ENCODE peak calls at places on chromosomes 6 and 20, in seven cellular contexts. X is adrenal gland, E is iris pigment epithelial cell, I is hepatic stellate cell, W is nucleus accumbens, Z is kidney, L is endothelial cell. Q is an unnamed sample.

GRCh38 chr20:13022401-13023170 is 13.8 kb downstream of the SPTLC3 start:
- DNase-seq in X (no peak), E (peak), I (no peak), W (no peak), Z (no peak), L (no peak), Q (peak)

GRCh38 chr6:4133941-4134838 is 1.2 kb downstream of the ECI2 start:
- DNase-seq in X (peak), E (peak), I (peak), W (peak), Z (no peak), L (no peak), Q (no peak)

GRCh38 chr6:30591008-30591407 is 19.8 kb downstream of the ABCF1 start:
- DNase-seq in X (no peak), E (peak), I (peak), W (no peak), Z (no peak), L (no peak), Q (no peak)

GRCh38 chr20:13638162-13638495 is 603 bp downstream of the TASP1 start:
- DNase-seq in X (no peak), E (peak), I (no peak), W (no peak), Z (no peak), L (no peak), Q (no peak)

GRCh38 chr20:44600758-44601562 is 18.6 kb downstream of the PKIG start:
- DNase-seq in X (peak), E (peak), I (no peak), W (peak), Z (no peak), L (no peak), Q (no peak)

GRCh38 chr6:47047097-47047478 is 5.0 kb upstream of the ADGRF1 start:
- DNase-seq in X (no peak), E (no peak), I (no peak), W (no peak), Z (no peak), L (no peak), Q (no peak)

GRCh38 chr6:25333471-25333870 is 54.3 kb downstream of the CARMIL1 start:
- DNase-seq in X (no peak), E (no peak), I (no peak), W (no peak), Z (no peak), L (no peak), Q (no peak)

GRCh38 chr6:121235386-121235785 is 98.9 kb downstream of the TBC1D32 start:
- DNase-seq in X (no peak), E (no peak), I (no peak), W (no peak), Z (no peak), L (no peak), Q (no peak)

GRCh38 chr6:44022671-44023352 is 104.4 kb downstream of the MRPL14 start:
- DNase-seq in X (no peak), E (no peak), I (no peak), W (no peak), Z (peak), L (no peak), Q (no peak)

GRCh38 chr6:157538163-157538562 is 157.2 kb downstream of the ZDHHC14 start:
- DNase-seq in X (no peak), E (no peak), I (no peak), W (no peak), Z (no peak), L (no peak), Q (no peak)

GRCh38 chr6:49550413-49551125 is at the start of gene C6orf141:
- DNase-seq in X (no peak), E (no peak), I (no peak), W (peak), Z (peak), L (peak), Q (no peak)

GRCh38 chr20:10524034-10524476 is 89.0 kb downstream of the SLX4IP start:
- DNase-seq in X (peak), E (no peak), I (no peak), W (peak), Z (no peak), L (no peak), Q (no peak)

GRCh38 chr6:47633141-47633540 is 65.2 kb upstream of the ADGRF4 start:
- DNase-seq in X (no peak), E (no peak), I (no peak), W (no peak), Z (no peak), L (no peak), Q (no peak)

GRCh38 chr6:84204011-84204410 is 23.4 kb downstream of the CEP162 start:
- DNase-seq in X (no peak), E (no peak), I (no peak), W (no peak), Z (no peak), L (no peak), Q (no peak)

GRCh38 chr6:26175428-26176181 is 88.4 kb downstream of the HFE start:
- DNase-seq in X (peak), E (peak), I (no peak), W (no peak), Z (no peak), L (peak), Q (peak)

GRCh38 chr20:8424010-8424409 is 291.9 kb downstream of the PLCB1 start:
- DNase-seq in X (no peak), E (peak), I (no peak), W (no peak), Z (no peak), L (no peak), Q (peak)

GRCh38 chr6:140623498-140623897 is 1249.0 kb upstream of the CITED2 start:
- DNase-seq in X (no peak), E (peak), I (peak), W (no peak), Z (no peak), L (no peak), Q (peak)

GRCh38 chr20:695165-695866 is 19.7 kb upstream of the SCRT2 start:
- DNase-seq in X (no peak), E (no peak), I (no peak), W (no peak), Z (no peak), L (no peak), Q (no peak)

GRCh38 chr6:128731249-128732165 is 151.4 kb upstream of the LAMA2 start:
- DNase-seq in X (no peak), E (peak), I (peak), W (no peak), Z (no peak), L (peak), Q (peak)

GRCh38 chr20:3134151-3134550 is 25.5 kb downstream of the FASTKD5 start:
- DNase-seq in X (no peak), E (peak), I (peak), W (no peak), Z (no peak), L (no peak), Q (no peak)

GRCh38 chr6:4466260-4466659 is 309.9 kb upstream of the CDYL start:
- DNase-seq in X (no peak), E (peak), I (no peak), W (no peak), Z (no peak), L (no peak), Q (no peak)

GRCh38 chr20:21520702-21521595 is 7.1 kb upstream of the NKX2-2 start:
- DNase-seq in X (no peak), E (no peak), I (no peak), W (peak), Z (no peak), L (no peak), Q (no peak)

GRCh38 chr6:40894962-40895799 is 143.8 kb downstream of the UNC5CL start:
- DNase-seq in X (peak), E (peak), I (peak), W (no peak), Z (peak), L (peak), Q (peak)

GRCh38 chr6:161882196-161882595 is 608.3 kb upstream of the AGPAT4 start:
- DNase-seq in X (no peak), E (no peak), I (no peak), W (no peak), Z (no peak), L (no peak), Q (no peak)

GRCh38 chr6:47206626-47207025 is 103.1 kb downstream of the TNFRSF21 start:
- DNase-seq in X (no peak), E (peak), I (no peak), W (no peak), Z (no peak), L (no peak), Q (peak)

GRCh38 chr20:32646486-32646885 is 27.3 kb downstream of the C20orf203 start:
- DNase-seq in X (no peak), E (no peak), I (no peak), W (no peak), Z (no peak), L (no peak), Q (no peak)

GRCh38 chr6:36911946-36912555 is 26.3 kb downstream of the C6orf89 start:
- DNase-seq in X (no peak), E (no peak), I (no peak), W (no peak), Z (no peak), L (peak), Q (no peak)

GRCh38 chr20:46230811-46231282 is 77.5 kb downstream of the CDH22 start:
- DNase-seq in X (no peak), E (peak), I (peak), W (no peak), Z (no peak), L (peak), Q (peak)

GRCh38 chr20:37295001-37295400 is 5.5 kb downstream of the MANBAL start:
- DNase-seq in X (peak), E (peak), I (peak), W (no peak), Z (no peak), L (no peak), Q (peak)

GRCh38 chr20:45235995-45236394 is 14.8 kb downstream of the SEMG2 start:
- DNase-seq in X (no peak), E (no peak), I (no peak), W (no peak), Z (no peak), L (peak), Q (no peak)

GRCh38 chr20:50610212-50610718 is 81.1 kb downstream of the RIPOR3 start:
- DNase-seq in X (no peak), E (no peak), I (no peak), W (no peak), Z (no peak), L (no peak), Q (no peak)

GRCh38 chr6:34182751-34183531 is 37.1 kb upstream of the GRM4 start:
- DNase-seq in X (no peak), E (no peak), I (no peak), W (no peak), Z (peak), L (no peak), Q (no peak)

GRCh38 chr20:59469266-59470252 is 134.8 kb upstream of the PHACTR3 start:
- DNase-seq in X (no peak), E (no peak), I (no peak), W (no peak), Z (no peak), L (no peak), Q (no peak)

GRCh38 chr6:36765943-36766648 is 68.5 kb downstream of the RAB44 start:
- DNase-seq in X (peak), E (peak), I (peak), W (peak), Z (peak), L (peak), Q (peak)

GRCh38 chr6:21738180-21739094 is 144.9 kb downstream of the SOX4 start:
- DNase-seq in X (no peak), E (peak), I (no peak), W (no peak), Z (no peak), L (no peak), Q (no peak)